ENCODE peak calls at places on chromosomes 3 and 15, in four cellular contexts. Q is lung, R is GM12865, N is substantia nigra. B is an unnamed sample.

GRCh38 chr3:64918989-64919388 is 231.2 kb upstream of the ADAMTS9 start:
- DNase-seq in N (no peak), Q (no peak), R (no peak), B (no peak)

GRCh38 chr15:35179739-35180138 is 94.6 kb upstream of the NANOGP8 start:
- DNase-seq in R (no peak), N (no peak), Q (no peak), B (no peak)

GRCh38 chr3:146308222-146308621 is 57.3 kb upstream of the PLSCR4 start:
- DNase-seq in Q (no peak), N (no peak), R (no peak), B (no peak)

GRCh38 chr15:65115542-65115941 is 542 bp upstream of the UBAP1L start:
- DNase-seq in N (no peak), Q (no peak), R (no peak), B (no peak)

GRCh38 chr3:56787784-56788256 is 13.9 kb downstream of the ARHGEF3 start:
- DNase-seq in R (no peak), N (no peak), Q (no peak), B (no peak)

GRCh38 chr15:99979371-99979770 is 246.1 kb upstream of the LYSMD4 start:
- DNase-seq in Q (no peak), R (no peak), N (no peak), B (no peak)

GRCh38 chr3:127667119-127667681 is 5.6 kb upstream of the ABTB1 start:
- DNase-seq in N (no peak), Q (no peak), R (no peak), B (no peak)

GRCh38 chr3:127978636-127979035 is 63.6 kb downstream of the KBTBD12 start:
- DNase-seq in R (no peak), N (no peak), Q (no peak), B (no peak)

GRCh38 chr15:28125673-28126651 is 26.8 kb upstream of the OCA2 start:
- DNase-seq in N (no peak), Q (no peak), R (peak), B (peak)

GRCh38 chr3:170077406-170077805 is 39.6 kb downstream of the GPR160 start:
- DNase-seq in Q (no peak), R (no peak), N (no peak), B (peak)

GRCh38 chr3:46695177-46695961 is 1.9 kb upstream of the ALS2CL start:
- DNase-seq in Q (peak), N (no peak), R (peak), B (peak)

GRCh38 chr15:92807971-92808571 is 92.1 kb upstream of the CHD2 start:
- DNase-seq in N (no peak), R (peak), Q (no peak), B (no peak)

GRCh38 chr15:55247766-55248427 is 41.7 kb downstream of the RAB27A start:
- DNase-seq in N (no peak), Q (no peak), R (no peak), B (no peak)

GRCh38 chr3:111738238-111738637 is 120.8 kb upstream of the PHLDB2 start:
- DNase-seq in N (no peak), R (no peak), Q (no peak), B (no peak)

GRCh38 chr15:31145271-31145911 is 43.9 kb upstream of the TRPM1 start:
- DNase-seq in N (no peak), Q (no peak), R (no peak), B (no peak)

GRCh38 chr15:32706704-32707103 is 11.1 kb upstream of the GREM1 start:
- DNase-seq in N (no peak), R (no peak), Q (no peak), B (no peak)

GRCh38 chr15:92818658-92819311 is 81.3 kb upstream of the CHD2 start:
- DNase-seq in N (no peak), Q (no peak), R (peak), B (no peak)

GRCh38 chr3:194573680-194574437 is 59.4 kb downstream of the TMEM44 start:
- DNase-seq in R (peak), Q (no peak), N (no peak), B (peak)

GRCh38 chr3:57555316-57555715 is 758 bp upstream of the PDE12 start:
- DNase-seq in N (no peak), Q (no peak), R (peak), B (no peak)

GRCh38 chr3:82133070-82133606 is 371.7 kb upstream of the GBE1 start:
- DNase-seq in R (peak), Q (peak), N (peak), B (peak)

GRCh38 chr15:69615756-69616155 is 163.1 kb downstream of the RPLP1 start:
- DNase-seq in N (no peak), R (no peak), Q (no peak), B (no peak)

GRCh38 chr3:193416629-193417028 is 38.1 kb upstream of the ATP13A5 start:
- DNase-seq in Q (no peak), R (no peak), N (no peak), B (no peak)

B was measured in neural progenitor cell.